ENCODE peak calls at places on chromosome 14, in nine cellular contexts. J is activated naive CD4-positive, alpha-beta T cell; R is natural killer cell treated with Interleukin-12 subunit alpha and Interleukin-12 subunit beta and Interleukin-15 and Interleukin-18, amount 100 ng/mL, for 72 hours; S is mesothelial cell of epicardium; C is heart right ventricle; D is CMK; E is stimulated activated CD4-positive, alpha-beta T cell treated with anti-CD3 and anti-CD28 coated beads, Interleukin-2, amount 100 ng/mL, for 48 hours; W is activated CD8-positive, alpha-beta memory T cell treated with anti-CD3 and anti-CD28 coated beads, Interleukin-2, amount 50 U/mL, for 48 hours; N is GM04503. T is an unnamed sample.

GRCh38 chr14:92729632-92730358 is 18.6 kb downstream of the LGMN start:
- DNase-seq in N (no peak), W (peak; percentile 61), R (no peak), J (no peak), C (no peak), D (no peak), E (no peak), S (no peak), T (no peak)

GRCh38 chr14:92886337-92886736 is 36.6 kb upstream of the CHGA start:
- DNase-seq in W (no peak), E (no peak), C (no peak), S (no peak), R (no peak), D (no peak), N (no peak), J (no peak), T (no peak)

GRCh38 chr14:22472935-22473854 is 115.8 kb downstream of the DAD1 start:
- DNase-seq in W (no peak), N (no peak), C (no peak), R (peak; percentile 81), S (no peak), J (no peak), D (no peak), E (no peak), T (no peak)

GRCh38 chr14:102071283-102071998 is 15.4 kb downstream of the HSP90AA1 start:
- DNase-seq in D (no peak), J (no peak), C (no peak), W (no peak), S (no peak), N (no peak), R (no peak), E (no peak), T (no peak)

GRCh38 chr14:22291406-22291805 is 297.6 kb downstream of the DAD1 start:
- DNase-seq in C (no peak), S (no peak), E (no peak), D (no peak), N (no peak), W (no peak), J (no peak), R (no peak), T (no peak)

GRCh38 chr14:32027255-32027939 is 49.7 kb upstream of the ARHGAP5 start:
- DNase-seq in W (no peak), D (no peak), J (no peak), N (no peak), R (no peak), S (no peak), E (no peak), C (no peak), T (no peak)

GRCh38 chr14:34502826-34503225 is 36.7 kb downstream of the EAPP start:
- DNase-seq in R (no peak), W (no peak), N (no peak), C (no peak), J (no peak), S (no peak), E (no peak), D (no peak), T (no peak)

GRCh38 chr14:53626771-53627170 is 329.9 kb downstream of the BMP4 start:
- DNase-seq in S (no peak), R (no peak), C (no peak), E (no peak), J (no peak), W (no peak), D (no peak), N (no peak), T (no peak)

GRCh38 chr14:68084256-68084655 is 264.7 kb downstream of the RAD51B start:
- DNase-seq in J (no peak), R (no peak), N (no peak), W (no peak), C (no peak), S (no peak), D (no peak), E (no peak), T (no peak)

GRCh38 chr14:59463773-59464650 is 1.2 kb downstream of the GPR135 start:
- DNase-seq in W (peak; percentile 69), N (no peak), J (peak; percentile 12), D (no peak), S (no peak), R (no peak), E (peak; percentile 23), C (peak; percentile 37), T (peak; percentile 71)

GRCh38 chr14:104096751-104097700 is 11.5 kb downstream of the ASPG start:
- DNase-seq in E (no peak), R (no peak), D (no peak), J (no peak), N (no peak), S (no peak), C (peak; percentile 5), W (no peak), T (no peak)

GRCh38 chr14:71645656-71646055 is 286.6 kb upstream of the RGS6 start:
- DNase-seq in J (no peak), W (no peak), R (no peak), N (peak; percentile 52), E (no peak), D (no peak), C (no peak), S (no peak), T (no peak)

GRCh38 chr14:102579696-102580551 is 12.5 kb upstream of the RCOR1 start:
- DNase-seq in N (peak; percentile 76), E (no peak), R (no peak), C (peak; percentile 29), S (no peak), W (no peak), D (no peak), J (no peak), T (no peak)

GRCh38 chr14:29273513-29273912 is 506.9 kb downstream of the FOXG1 start:
- DNase-seq in N (no peak), S (no peak), W (no peak), R (no peak), D (no peak), J (no peak), E (no peak), C (no peak), T (no peak)

GRCh38 chr14:61122862-61123261 is 141.8 kb downstream of the SLC38A6 start:
- DNase-seq in S (no peak), J (no peak), E (no peak), R (no peak), W (no peak), C (no peak), N (no peak), D (no peak), T (no peak)

GRCh38 chr14:63245893-63246292 is 41.6 kb downstream of the RHOJ start:
- DNase-seq in S (no peak), N (no peak), C (peak; percentile 52), J (no peak), E (no peak), D (no peak), W (no peak), R (no peak), T (no peak)

GRCh38 chr14:105384041-105384557 is 14.2 kb upstream of the TEX22 start:
- DNase-seq in R (no peak), W (no peak), C (no peak), J (no peak), S (peak; percentile 18), E (no peak), D (no peak), N (no peak), T (no peak)

GRCh38 chr14:80446356-80446755 is 235.1 kb upstream of the DIO2 start:
- DNase-seq in W (no peak), C (no peak), E (no peak), N (no peak), J (no peak), S (no peak), R (no peak), D (no peak), T (no peak)

GRCh38 chr14:60658116-60658515 is 8.8 kb upstream of the SIX1 start:
- DNase-seq in E (no peak), W (no peak), C (no peak), R (no peak), N (no peak), J (no peak), S (no peak), D (no peak), T (no peak)

GRCh38 chr14:104657114-104657524 is 32.3 kb upstream of the INF2 start:
- DNase-seq in E (no peak), D (no peak), S (no peak), J (no peak), N (no peak), W (no peak), R (peak; percentile 5), C (no peak), T (no peak)

GRCh38 chr14:69263364-69263763 is 3.4 kb downstream of the GALNT16 start:
- DNase-seq in E (no peak), J (no peak), S (no peak), R (no peak), N (peak; percentile 94), D (no peak), W (no peak), C (peak; percentile 44), T (no peak)

GRCh38 chr14:65103150-65103760 is 938 bp upstream of the MAX start:
- DNase-seq in C (no peak), S (no peak), D (no peak), N (no peak), J (no peak), W (no peak), E (peak; percentile 5), R (no peak), T (no peak)

GRCh38 chr14:67045440-67045839 is 143.8 kb upstream of the GARIN2 start:
- DNase-seq in S (no peak), R (no peak), D (no peak), E (no peak), W (no peak), N (no peak), C (no peak), J (no peak), T (no peak)

GRCh38 chr14:59352951-59353350 is 112.2 kb downstream of the GPR135 start:
- DNase-seq in N (no peak), S (no peak), J (no peak), C (no peak), E (no peak), R (no peak), W (no peak), D (no peak), T (no peak)

GRCh38 chr14:38201137-38201828 is 6.4 kb upstream of the SSTR1 start:
- DNase-seq in D (no peak), R (no peak), N (no peak), E (no peak), C (no peak), J (no peak), S (no peak), W (no peak), T (no peak)

GRCh38 chr14:50052517-50052916 is 63.9 kb downstream of the VCPKMT start:
- DNase-seq in N (no peak), D (no peak), W (no peak), J (no peak), R (no peak), C (no peak), E (no peak), S (no peak), T (no peak)

GRCh38 chr14:52259452-52259851 is 8.0 kb upstream of the PTGDR start:
- DNase-seq in C (no peak), E (no peak), S (no peak), W (no peak), D (no peak), J (no peak), R (no peak), N (no peak), T (no peak)

GRCh38 chr14:66746316-66747006 is 238.5 kb downstream of the GPHN start:
- DNase-seq in S (no peak), D (peak; percentile 25), E (no peak), C (no peak), J (no peak), R (no peak), N (peak; percentile 3), W (no peak), T (no peak)

GRCh38 chr14:96098309-96098998 is 59.3 kb downstream of the C14orf132 start:
- DNase-seq in D (no peak), S (no peak), R (no peak), W (no peak), C (no peak), J (no peak), E (no peak), N (no peak), T (no peak)

GRCh38 chr14:75259510-75259855 is 19.1 kb upstream of the FOS start:
- DNase-seq in C (no peak), W (no peak), E (no peak), D (no peak), S (no peak), R (no peak), N (no peak), J (no peak), T (no peak)

GRCh38 chr14:20631023-20631820 is 10.3 kb downstream of the OR6S1 start:
- DNase-seq in S (no peak), W (peak; percentile 86), R (no peak), C (no peak), D (no peak), E (peak; percentile 58), J (peak; percentile 15), N (no peak), T (no peak)